ENCODE peak calls at places on chromosome 4, in eight cellular contexts. H is HFFc6; B is NCI-H1436; V is NCI-H2081; P is fibroblast of lung; R is activated naive CD4-positive, alpha-beta T cell treated with anti-CD3 and anti-CD28 coated beads, Interleukin-2, amount 50 U/mL, for 72 hours; D is activated naive CD8-positive, alpha-beta T cell treated with anti-CD3 and anti-CD28 coated beads, Interleukin-2, amount 50 U/mL, for 24 hours; W is uterus. U is an unnamed sample.

GRCh38 chr4:110589297-110589696 is 33.6 kb downstream of the PITX2 start:
- DNase-seq in V (no peak), W (no peak), H (peak), D (no peak), B (no peak), P (peak), R (no peak), U (no peak)

GRCh38 chr4:153731239-153731638 is 28.6 kb downstream of the RNF175 start:
- DNase-seq in H (peak), P (peak), R (no peak), D (no peak), B (no peak), V (no peak), W (no peak), U (peak)

GRCh38 chr4:55553442-55553841 is 6.7 kb upstream of the CLOCK start:
- DNase-seq in V (no peak), W (peak), D (no peak), H (no peak), B (no peak), P (peak), R (no peak), U (peak)

GRCh38 chr4:337932-338758 is 531 bp downstream of the ZNF141 start:
- DNase-seq in D (peak), V (no peak), W (peak), H (peak), P (peak), R (peak), B (no peak), U (peak)

GRCh38 chr4:7970031-7970946 is 30.6 kb upstream of the AFAP1 start:
- DNase-seq in D (peak), P (no peak), B (no peak), W (peak), V (no peak), H (no peak), R (peak), U (no peak)

GRCh38 chr4:158891256-158891655 is 122.4 kb downstream of the FNIP2 start:
- DNase-seq in P (no peak), R (no peak), H (no peak), V (no peak), D (no peak), W (no peak), B (no peak), U (no peak)

GRCh38 chr4:55311792-55312490 is 34.1 kb upstream of the SRD5A3 start:
- DNase-seq in B (no peak), V (no peak), D (no peak), W (no peak), P (no peak), H (no peak), R (no peak), U (no peak)

GRCh38 chr4:15043226-15043625 is 40.9 kb downstream of the CPEB2 start:
- DNase-seq in H (no peak), V (no peak), D (no peak), R (no peak), W (no peak), B (no peak), P (no peak), U (no peak)

GRCh38 chr4:8847764-8848163 is 23.9 kb downstream of the HMX1 start:
- DNase-seq in V (no peak), D (no peak), P (no peak), R (no peak), H (no peak), B (no peak), W (no peak), U (no peak)

GRCh38 chr4:26273308-26273980 is 47.4 kb upstream of the RBPJ start:
- DNase-seq in R (no peak), B (no peak), V (no peak), W (no peak), H (no peak), D (no peak), P (no peak), U (no peak)

GRCh38 chr4:3267576-3268394 is 18.8 kb downstream of the MSANTD1 start:
- DNase-seq in P (no peak), D (no peak), H (no peak), W (no peak), V (no peak), B (no peak), R (no peak), U (no peak)

GRCh38 chr4:15244354-15244753 is 183.5 kb upstream of the C1QTNF7 start:
- DNase-seq in P (peak), D (no peak), B (no peak), V (no peak), H (no peak), W (no peak), R (no peak), U (no peak)

GRCh38 chr4:162498168-162498567 is 334.4 kb upstream of the FSTL5 start:
- DNase-seq in V (no peak), H (no peak), W (no peak), P (no peak), B (no peak), D (no peak), R (no peak), U (no peak)

GRCh38 chr4:173169428-173170209 is 1.0 kb downstream of the GALNT7 start:
- DNase-seq in P (peak), R (peak), W (peak), D (peak), B (peak), V (peak), H (peak), U (peak)

GRCh38 chr4:33013280-33013679 is 2293.1 kb downstream of the PCDH7 start:
- DNase-seq in H (no peak), P (no peak), D (no peak), R (no peak), W (no peak), V (no peak), B (no peak), U (no peak)

GRCh38 chr4:89482248-89482647 is 174.6 kb upstream of the GPRIN3 start:
- DNase-seq in P (peak), D (no peak), B (no peak), R (no peak), W (no peak), H (peak), V (peak), U (no peak)

GRCh38 chr4:9898596-9899345 is 117.3 kb downstream of the DRD5 start:
- DNase-seq in V (no peak), B (no peak), H (no peak), W (no peak), P (peak), D (no peak), R (no peak), U (no peak)

GRCh38 chr4:41550308-41550707 is 12.4 kb downstream of the LIMCH1 start:
- DNase-seq in H (no peak), P (peak), V (peak), D (no peak), R (no peak), B (no peak), W (no peak), U (no peak)

GRCh38 chr4:108103096-108103495 is 65.6 kb downstream of the LEF1 start:
- DNase-seq in R (no peak), B (no peak), D (no peak), P (no peak), V (no peak), W (no peak), H (no peak), U (no peak)

GRCh38 chr4:98653890-98654867 is 4.2 kb downstream of the TSPAN5 start:
- DNase-seq in P (peak), B (no peak), D (no peak), W (peak), H (peak), V (no peak), R (no peak), U (peak)

GRCh38 chr4:8761167-8761823 is 110.3 kb downstream of the HMX1 start:
- DNase-seq in D (no peak), P (no peak), V (no peak), H (no peak), W (no peak), R (no peak), B (no peak), U (no peak)

GRCh38 chr4:145216532-145216931 is 36.1 kb upstream of the OTUD4 start:
- DNase-seq in D (no peak), P (peak), B (no peak), W (no peak), R (no peak), V (peak), H (peak), U (peak)

GRCh38 chr4:53507671-53508286 is 83.5 kb downstream of the LNX1 start:
- DNase-seq in H (no peak), V (peak), B (no peak), R (no peak), D (no peak), W (no peak), P (peak), U (no peak)

GRCh38 chr4:58564695-58565094 is 1454.5 kb upstream of the IGFBP7 start:
- DNase-seq in D (no peak), V (no peak), W (no peak), P (no peak), H (no peak), B (no peak), R (no peak), U (no peak)

GRCh38 chr4:41360911-41361830 is 104.4 kb downstream of the UCHL1 start:
- DNase-seq in H (no peak), V (peak), P (peak), W (no peak), R (no peak), D (no peak), B (peak), U (no peak)

GRCh38 chr4:929970-930625 is 2.0 kb downstream of the GAK start:
- DNase-seq in R (no peak), V (no peak), H (no peak), B (no peak), P (peak), D (no peak), W (no peak), U (no peak)